ENCODE peak calls at places on chromosomes 7 and 10, in nine cellular contexts. H, A, V, X, C, T, G, Y and Q are unnamed samples.
A peak's percentile ranks its signal among the peaks of the same experiment; 100 is the strongest.

GRCh38 chr10:86400705-86401587 is 34.4 kb upstream of the GRID1 start:
- DNase-seq in A (no peak), V (no peak), H (peak; percentile 42), Y (peak; percentile 49), C (peak; percentile 28), X (peak; percentile 84), T (peak; percentile 52), G (peak; percentile 40), Q (no peak)

GRCh38 chr7:159084069-159084801 is 60.4 kb downstream of the VIPR2 start:
- DNase-seq in X (peak; percentile 46), V (no peak), A (no peak), C (no peak), H (no peak), Y (no peak), T (no peak), G (peak; percentile 76), Q (no peak)

GRCh38 chr10:129161184-129161583 is 305.9 kb upstream of the MGMT start:
- DNase-seq in V (peak; percentile 5), T (no peak), G (no peak), X (no peak), H (peak; percentile 39), A (peak; percentile 2), Y (peak; percentile 47), C (no peak), Q (no peak)

GRCh38 chr10:131195552-131196159 is 115.9 kb downstream of the TCERG1L start:
- DNase-seq in C (no peak), A (no peak), H (no peak), T (no peak), G (no peak), Y (no peak), X (no peak), V (no peak), Q (no peak)

GRCh38 chr10:69153227-69153626 is 26.8 kb upstream of the SUPV3L1 start:
- DNase-seq in V (no peak), T (no peak), H (no peak), G (no peak), C (no peak), X (no peak), A (no peak), Y (no peak), Q (no peak)

GRCh38 chr7:116636997-116637396 is 35.0 kb upstream of the MET start:
- DNase-seq in V (no peak), H (no peak), Y (no peak), X (no peak), T (no peak), C (no peak), A (no peak), G (no peak), Q (no peak)

GRCh38 chr7:119931230-119931824 is 341.6 kb upstream of the KCND2 start:
- DNase-seq in Y (no peak), H (no peak), V (no peak), X (no peak), C (no peak), T (peak; percentile 32), G (no peak), A (no peak), Q (no peak)

GRCh38 chr7:43693687-43694398 is 35.5 kb downstream of the COA1 start:
- DNase-seq in Y (no peak), V (peak; percentile 81), H (peak; percentile 49), X (no peak), T (peak; percentile 72), G (no peak), A (no peak), C (peak; percentile 78), Q (no peak)

GRCh38 chr7:133082390-133082766 is 488 bp upstream of the CHCHD3 start:
- DNase-seq in H (no peak), T (no peak), V (no peak), C (no peak), X (no peak), Y (no peak), G (no peak), A (no peak), Q (no peak)

GRCh38 chr7:6448943-6449543 is 1.3 kb upstream of the DAGLB start:
- DNase-seq in X (no peak), H (no peak), C (no peak), V (no peak), Y (no peak), A (no peak), T (no peak), G (no peak), Q (no peak)

GRCh38 chr10:12605580-12606405 is 256.4 kb downstream of the CAMK1D start:
- DNase-seq in A (no peak), G (peak; percentile 60), Y (peak; percentile 71), C (peak; percentile 27), V (peak; percentile 60), T (peak; percentile 81), X (peak; percentile 79), H (peak; percentile 29), Q (no peak)

GRCh38 chr7:44060091-44060947 is 5.0 kb downstream of the PGAM2 start:
- DNase-seq in G (peak; percentile 12), H (no peak), A (no peak), C (no peak), X (peak; percentile 39), Y (no peak), V (no peak), T (no peak), Q (no peak)

GRCh38 chr7:134376693-134377092 is 60.0 kb upstream of the SLC35B4 start:
- DNase-seq in C (no peak), A (no peak), V (no peak), H (no peak), X (no peak), G (no peak), T (no peak), Y (no peak), Q (no peak)

GRCh38 chr7:134375206-134375605 is 58.5 kb upstream of the SLC35B4 start:
- DNase-seq in C (no peak), T (no peak), V (no peak), X (no peak), G (no peak), H (no peak), Y (no peak), A (no peak), Q (no peak)

GRCh38 chr7:134374291-134374690 is 57.6 kb upstream of the SLC35B4 start:
- DNase-seq in C (no peak), X (no peak), A (no peak), Y (no peak), V (no peak), G (no peak), H (no peak), T (no peak), Q (no peak)

GRCh38 chr7:134374791-134375190 is 58.1 kb upstream of the SLC35B4 start:
- DNase-seq in A (no peak), C (no peak), G (no peak), V (no peak), Y (no peak), X (no peak), T (no peak), H (no peak), Q (no peak)

DNA sequence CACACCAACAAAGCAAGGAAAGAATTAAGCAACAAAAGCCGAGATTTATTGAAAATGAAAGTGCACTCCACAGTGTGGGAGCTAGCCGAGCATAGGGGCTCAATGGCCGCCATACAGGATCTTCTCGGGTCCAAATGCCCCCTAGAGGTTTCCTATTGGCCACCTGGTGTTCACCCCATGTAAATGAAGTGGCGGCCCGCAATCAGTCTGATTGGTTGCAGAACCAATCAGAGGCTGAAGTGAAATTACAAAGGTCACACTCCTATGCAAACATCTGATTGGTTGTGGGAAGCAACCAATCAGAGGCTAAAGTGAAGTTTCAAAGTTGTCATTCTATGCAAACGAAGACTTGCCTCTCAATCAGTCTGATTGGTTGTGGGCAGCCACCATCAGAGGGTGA is 61.8 kb upstream of the SLC35B4 start:
- DNase-seq in V (no peak), A (no peak), T (no peak), C (no peak), H (no peak), X (no peak), Y (no peak), G (no peak), Q (no peak)
- TF ChIP-seq CTCF in V (no peak), A (no peak), T (no peak), C (no peak), H (no peak), X (no peak), Y (no peak), G (no peak), Q (no peak)

DNA sequence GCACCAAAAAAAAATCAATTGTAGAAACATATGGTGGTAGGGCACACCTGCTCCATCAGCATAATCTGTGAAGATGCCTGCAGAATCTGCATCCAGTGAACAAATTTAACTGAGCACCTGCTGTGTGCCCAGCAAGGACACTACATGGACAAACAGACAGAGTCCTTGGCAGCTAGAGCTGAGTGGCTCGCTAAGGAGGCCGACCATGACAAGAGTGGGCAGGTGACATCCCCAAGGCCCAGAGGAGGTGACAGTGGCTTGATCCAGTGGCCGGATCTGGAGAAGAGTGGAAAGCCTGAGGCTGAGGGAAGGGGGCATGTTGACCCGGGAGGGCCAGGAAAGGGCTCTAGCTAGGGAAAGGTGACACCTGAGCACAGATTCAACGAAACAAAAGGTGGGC is 68.1 kb downstream of the MAD1L1 start:
- DNase-seq in H (no peak), A (no peak), T (no peak), G (no peak), V (no peak), Y (no peak), C (no peak), X (no peak), Q (no peak)
- H3K4me3 ChIP-seq in H (no peak overlapping the region), A (no peak overlapping the region), T (no peak overlapping the region), G (no peak overlapping the region), V (no peak overlapping the region), Y (no peak overlapping the region), C (no peak overlapping the region), X (no peak overlapping the region), Q (no peak overlapping the region)

GRCh38 chr10:436013-436697 is 253.3 kb downstream of the DIP2C start:
- DNase-seq in T (no peak), H (no peak), X (no peak), V (no peak), C (no peak), G (no peak), Y (no peak), A (no peak), Q (no peak)
- TF ChIP-seq CTCF in T (no peak), H (no peak), X (no peak), V (no peak), C (no peak), G (no peak), Y (no peak), A (no peak), Q (no peak)

GRCh38 chr7:128359939-128360338 is 1.6 kb downstream of the PRRT4 start:
- DNase-seq in A (no peak), X (no peak), V (no peak), G (no peak), C (no peak), H (no peak), T (no peak), Y (no peak), Q (no peak)
- H3K4me3 ChIP-seq in A (peak overlapping the region; percentile 4), X (no peak overlapping the region), V (no peak overlapping the region), G (no peak overlapping the region), C (no peak overlapping the region), H (no peak overlapping the region), T (no peak overlapping the region), Y (no peak overlapping the region), Q (no peak overlapping the region)

GRCh38 chr7:20193242-20193777 is 23.9 kb downstream of the MACC1 start:
- DNase-seq in H (no peak), G (no peak), C (peak; percentile 70), V (peak; percentile 77), A (no peak), X (no peak), T (no peak), Y (peak; percentile 23), Q (no peak)
- TF ChIP-seq CTCF in H (no peak), G (no peak), C (no peak), V (no peak), A (no peak), X (no peak), T (no peak), Y (no peak), Q (no peak)